ENCODE peak calls at places on chromosomes 16 and 17, in ten cellular contexts. One of them, this sample, is unnamed.

GRCh38 chr17:17525331-17525730 is 29.1 kb upstream of the RASD1 start:
- DNase-seq in AG08395: no peak
- DNase-seq in NCI-H510A treated with DMSO at 0.1 percent for 48 hours: no peak
- DNase-seq in Kasumi-1: no peak
- DNase-seq in kidney glomerular epithelial cell: no peak
- DNase-seq in T-helper 17 cell: no peak
- DNase-seq in fibroblast of gingiva: no peak
- DNase-seq in NCI-H774: no peak
- DNase-seq in heart right ventricle: no peak
- DNase-seq in stimulated activated CD4-positive, alpha-beta T cell treated with anti-CD3 and anti-CD28 coated beads, Interleukin-1b, Interleukin-23, amount 100 ng/mL, for 1 hour: no peak
- DNase-seq in this sample: no peak

GRCh38 chr16:49441366-49441780 is 67.8 kb downstream of the C16orf78 start:
- DNase-seq in NCI-H774: peak
- DNase-seq in Kasumi-1: no peak
- DNase-seq in NCI-H510A treated with DMSO at 0.1 percent for 48 hours: peak
- DNase-seq in stimulated activated CD4-positive, alpha-beta T cell treated with anti-CD3 and anti-CD28 coated beads, Interleukin-1b, Interleukin-23, amount 100 ng/mL, for 1 hour: peak
- DNase-seq in heart right ventricle: peak
- DNase-seq in kidney glomerular epithelial cell: no peak
- DNase-seq in fibroblast of gingiva: no peak
- DNase-seq in AG08395: no peak
- DNase-seq in T-helper 17 cell: no peak
- DNase-seq in this sample: no peak

GRCh38 chr16:27208081-27208692 is 4.9 kb downstream of the KDM8 start:
- DNase-seq in NCI-H774: no peak
- DNase-seq in AG08395: no peak
- DNase-seq in heart right ventricle: no peak
- DNase-seq in NCI-H510A treated with DMSO at 0.1 percent for 48 hours: no peak
- DNase-seq in stimulated activated CD4-positive, alpha-beta T cell treated with anti-CD3 and anti-CD28 coated beads, Interleukin-1b, Interleukin-23, amount 100 ng/mL, for 1 hour: no peak
- DNase-seq in fibroblast of gingiva: no peak
- DNase-seq in kidney glomerular epithelial cell: no peak
- DNase-seq in T-helper 17 cell: no peak
- DNase-seq in Kasumi-1: no peak
- DNase-seq in this sample: no peak

GRCh38 chr16:13926507-13926906 is 6.6 kb downstream of the ERCC4 start:
- DNase-seq in Kasumi-1: no peak
- DNase-seq in NCI-H774: no peak
- DNase-seq in stimulated activated CD4-positive, alpha-beta T cell treated with anti-CD3 and anti-CD28 coated beads, Interleukin-1b, Interleukin-23, amount 100 ng/mL, for 1 hour: no peak
- DNase-seq in AG08395: no peak
- DNase-seq in fibroblast of gingiva: no peak
- DNase-seq in NCI-H510A treated with DMSO at 0.1 percent for 48 hours: no peak
- DNase-seq in heart right ventricle: no peak
- DNase-seq in kidney glomerular epithelial cell: no peak
- DNase-seq in T-helper 17 cell: no peak
- DNase-seq in this sample: no peak

GRCh38 chr16:51971184-51971583 is 575.8 kb downstream of the TOX3 start:
- DNase-seq in T-helper 17 cell: no peak
- DNase-seq in NCI-H510A treated with DMSO at 0.1 percent for 48 hours: no peak
- DNase-seq in Kasumi-1: no peak
- DNase-seq in NCI-H774: no peak
- DNase-seq in stimulated activated CD4-positive, alpha-beta T cell treated with anti-CD3 and anti-CD28 coated beads, Interleukin-1b, Interleukin-23, amount 100 ng/mL, for 1 hour: no peak
- DNase-seq in fibroblast of gingiva: no peak
- DNase-seq in kidney glomerular epithelial cell: peak
- DNase-seq in heart right ventricle: no peak
- DNase-seq in AG08395: peak
- DNase-seq in this sample: peak

GRCh38 chr16:81467815-81468214 is 23.2 kb downstream of the CMIP start:
- DNase-seq in T-helper 17 cell: no peak
- DNase-seq in fibroblast of gingiva: no peak
- DNase-seq in AG08395: no peak
- DNase-seq in NCI-H774: no peak
- DNase-seq in heart right ventricle: no peak
- DNase-seq in stimulated activated CD4-positive, alpha-beta T cell treated with anti-CD3 and anti-CD28 coated beads, Interleukin-1b, Interleukin-23, amount 100 ng/mL, for 1 hour: no peak
- DNase-seq in Kasumi-1: no peak
- DNase-seq in NCI-H510A treated with DMSO at 0.1 percent for 48 hours: no peak
- DNase-seq in kidney glomerular epithelial cell: no peak
- DNase-seq in this sample: no peak

GRCh38 chr17:50668025-50668837 is 33.5 kb downstream of the ABCC3 start:
- DNase-seq in fibroblast of gingiva: no peak
- DNase-seq in AG08395: peak
- DNase-seq in NCI-H510A treated with DMSO at 0.1 percent for 48 hours: no peak
- DNase-seq in stimulated activated CD4-positive, alpha-beta T cell treated with anti-CD3 and anti-CD28 coated beads, Interleukin-1b, Interleukin-23, amount 100 ng/mL, for 1 hour: no peak
- DNase-seq in NCI-H774: no peak
- DNase-seq in T-helper 17 cell: no peak
- DNase-seq in kidney glomerular epithelial cell: peak
- DNase-seq in heart right ventricle: no peak
- DNase-seq in Kasumi-1: no peak
- DNase-seq in this sample: peak

GRCh38 chr17:34366051-34366450 is 3.0 kb upstream of the CCL1 start:
- DNase-seq in fibroblast of gingiva: no peak
- DNase-seq in NCI-H510A treated with DMSO at 0.1 percent for 48 hours: no peak
- DNase-seq in NCI-H774: no peak
- DNase-seq in T-helper 17 cell: no peak
- DNase-seq in Kasumi-1: no peak
- DNase-seq in heart right ventricle: no peak
- DNase-seq in kidney glomerular epithelial cell: no peak
- DNase-seq in stimulated activated CD4-positive, alpha-beta T cell treated with anti-CD3 and anti-CD28 coated beads, Interleukin-1b, Interleukin-23, amount 100 ng/mL, for 1 hour: no peak
- DNase-seq in AG08395: no peak
- DNase-seq in this sample: no peak

GRCh38 chr17:7177210-7177953 is 1.8 kb downstream of the ASGR1 start:
- DNase-seq in heart right ventricle: peak
- DNase-seq in NCI-H510A treated with DMSO at 0.1 percent for 48 hours: peak
- DNase-seq in stimulated activated CD4-positive, alpha-beta T cell treated with anti-CD3 and anti-CD28 coated beads, Interleukin-1b, Interleukin-23, amount 100 ng/mL, for 1 hour: peak
- DNase-seq in T-helper 17 cell: peak
- DNase-seq in Kasumi-1: peak
- DNase-seq in kidney glomerular epithelial cell: peak
- DNase-seq in AG08395: peak
- DNase-seq in fibroblast of gingiva: peak
- DNase-seq in NCI-H774: peak
- DNase-seq in this sample: peak

GRCh38 chr17:10292057-10292931 is 80.5 kb downstream of the MYH13 start:
- DNase-seq in fibroblast of gingiva: no peak
- DNase-seq in NCI-H510A treated with DMSO at 0.1 percent for 48 hours: no peak
- DNase-seq in kidney glomerular epithelial cell: no peak
- DNase-seq in Kasumi-1: no peak
- DNase-seq in stimulated activated CD4-positive, alpha-beta T cell treated with anti-CD3 and anti-CD28 coated beads, Interleukin-1b, Interleukin-23, amount 100 ng/mL, for 1 hour: no peak
- DNase-seq in AG08395: peak
- DNase-seq in T-helper 17 cell: no peak
- DNase-seq in heart right ventricle: peak
- DNase-seq in NCI-H774: no peak
- DNase-seq in this sample: peak

GRCh38 chr16:88287219-88287618 is 95.5 kb upstream of the ZNF469 start:
- DNase-seq in T-helper 17 cell: no peak
- DNase-seq in kidney glomerular epithelial cell: no peak
- DNase-seq in stimulated activated CD4-positive, alpha-beta T cell treated with anti-CD3 and anti-CD28 coated beads, Interleukin-1b, Interleukin-23, amount 100 ng/mL, for 1 hour: no peak
- DNase-seq in Kasumi-1: no peak
- DNase-seq in fibroblast of gingiva: no peak
- DNase-seq in NCI-H774: no peak
- DNase-seq in NCI-H510A treated with DMSO at 0.1 percent for 48 hours: no peak
- DNase-seq in heart right ventricle: no peak
- DNase-seq in AG08395: no peak
- DNase-seq in this sample: no peak

GRCh38 chr17:77282524-77283515 is 142.1 kb downstream of the SEC14L1 start:
- DNase-seq in NCI-H510A treated with DMSO at 0.1 percent for 48 hours: peak
- DNase-seq in fibroblast of gingiva: no peak
- DNase-seq in AG08395: no peak
- DNase-seq in heart right ventricle: no peak
- DNase-seq in T-helper 17 cell: no peak
- DNase-seq in kidney glomerular epithelial cell: peak
- DNase-seq in stimulated activated CD4-positive, alpha-beta T cell treated with anti-CD3 and anti-CD28 coated beads, Interleukin-1b, Interleukin-23, amount 100 ng/mL, for 1 hour: no peak
- DNase-seq in NCI-H774: no peak
- DNase-seq in Kasumi-1: no peak
- DNase-seq in this sample: peak

GRCh38 chr16:17357302-17358062 is 113.3 kb downstream of the XYLT1 start:
- DNase-seq in NCI-H774: no peak
- DNase-seq in fibroblast of gingiva: no peak
- DNase-seq in T-helper 17 cell: no peak
- DNase-seq in kidney glomerular epithelial cell: no peak
- DNase-seq in NCI-H510A treated with DMSO at 0.1 percent for 48 hours: no peak
- DNase-seq in AG08395: no peak
- DNase-seq in Kasumi-1: no peak
- DNase-seq in heart right ventricle: no peak
- DNase-seq in stimulated activated CD4-positive, alpha-beta T cell treated with anti-CD3 and anti-CD28 coated beads, Interleukin-1b, Interleukin-23, amount 100 ng/mL, for 1 hour: no peak
- DNase-seq in this sample: no peak

GRCh38 chr17:66383353-66383752 is 80.9 kb downstream of the PRKCA start:
- DNase-seq in Kasumi-1: no peak
- DNase-seq in AG08395: peak
- DNase-seq in NCI-H774: no peak
- DNase-seq in NCI-H510A treated with DMSO at 0.1 percent for 48 hours: no peak
- DNase-seq in fibroblast of gingiva: peak
- DNase-seq in stimulated activated CD4-positive, alpha-beta T cell treated with anti-CD3 and anti-CD28 coated beads, Interleukin-1b, Interleukin-23, amount 100 ng/mL, for 1 hour: no peak
- DNase-seq in T-helper 17 cell: no peak
- DNase-seq in heart right ventricle: no peak
- DNase-seq in kidney glomerular epithelial cell: no peak
- DNase-seq in this sample: peak

GRCh38 chr17:8742828-8743227 is 1.8 kb downstream of the CCDC42 start:
- DNase-seq in Kasumi-1: no peak
- DNase-seq in AG08395: no peak
- DNase-seq in stimulated activated CD4-positive, alpha-beta T cell treated with anti-CD3 and anti-CD28 coated beads, Interleukin-1b, Interleukin-23, amount 100 ng/mL, for 1 hour: no peak
- DNase-seq in T-helper 17 cell: no peak
- DNase-seq in heart right ventricle: no peak
- DNase-seq in fibroblast of gingiva: no peak
- DNase-seq in kidney glomerular epithelial cell: no peak
- DNase-seq in NCI-H774: no peak
- DNase-seq in NCI-H510A treated with DMSO at 0.1 percent for 48 hours: no peak
- DNase-seq in this sample: no peak

GRCh38 chr16:50719401-50720337 is 22.2 kb upstream of the CYLD start:
- DNase-seq in NCI-H510A treated with DMSO at 0.1 percent for 48 hours: no peak
- DNase-seq in fibroblast of gingiva: no peak
- DNase-seq in T-helper 17 cell: no peak
- DNase-seq in Kasumi-1: peak
- DNase-seq in NCI-H774: no peak
- DNase-seq in heart right ventricle: no peak
- DNase-seq in AG08395: no peak
- DNase-seq in kidney glomerular epithelial cell: no peak
- DNase-seq in stimulated activated CD4-positive, alpha-beta T cell treated with anti-CD3 and anti-CD28 coated beads, Interleukin-1b, Interleukin-23, amount 100 ng/mL, for 1 hour: no peak
- DNase-seq in this sample: no peak

GRCh38 chr17:2025622-2026309 is 632 bp upstream of the RTN4RL1 start:
- DNase-seq in Kasumi-1: peak
- DNase-seq in NCI-H774: no peak
- DNase-seq in fibroblast of gingiva: peak
- DNase-seq in NCI-H510A treated with DMSO at 0.1 percent for 48 hours: peak
- DNase-seq in kidney glomerular epithelial cell: no peak
- DNase-seq in AG08395: peak
- DNase-seq in T-helper 17 cell: no peak
- DNase-seq in stimulated activated CD4-positive, alpha-beta T cell treated with anti-CD3 and anti-CD28 coated beads, Interleukin-1b, Interleukin-23, amount 100 ng/mL, for 1 hour: no peak
- DNase-seq in heart right ventricle: peak
- DNase-seq in this sample: peak

GRCh38 chr16:53784312-53784711 is 80.4 kb downstream of the FTO start:
- DNase-seq in NCI-H774: no peak
- DNase-seq in fibroblast of gingiva: no peak
- DNase-seq in NCI-H510A treated with DMSO at 0.1 percent for 48 hours: no peak
- DNase-seq in heart right ventricle: no peak
- DNase-seq in Kasumi-1: no peak
- DNase-seq in AG08395: no peak
- DNase-seq in kidney glomerular epithelial cell: no peak
- DNase-seq in T-helper 17 cell: no peak
- DNase-seq in stimulated activated CD4-positive, alpha-beta T cell treated with anti-CD3 and anti-CD28 coated beads, Interleukin-1b, Interleukin-23, amount 100 ng/mL, for 1 hour: no peak
- DNase-seq in this sample: no peak

GRCh38 chr16:86828202-86828601 is 249.9 kb downstream of the FOXL1 start:
- DNase-seq in heart right ventricle: no peak
- DNase-seq in Kasumi-1: no peak
- DNase-seq in AG08395: no peak
- DNase-seq in T-helper 17 cell: no peak
- DNase-seq in kidney glomerular epithelial cell: no peak
- DNase-seq in NCI-H510A treated with DMSO at 0.1 percent for 48 hours: no peak
- DNase-seq in stimulated activated CD4-positive, alpha-beta T cell treated with anti-CD3 and anti-CD28 coated beads, Interleukin-1b, Interleukin-23, amount 100 ng/mL, for 1 hour: no peak
- DNase-seq in fibroblast of gingiva: no peak
- DNase-seq in NCI-H774: no peak
- DNase-seq in this sample: no peak

GRCh38 chr16:11059588-11059987 is 115.2 kb downstream of the CLEC16A start:
- DNase-seq in stimulated activated CD4-positive, alpha-beta T cell treated with anti-CD3 and anti-CD28 coated beads, Interleukin-1b, Interleukin-23, amount 100 ng/mL, for 1 hour: no peak
- DNase-seq in heart right ventricle: no peak
- DNase-seq in Kasumi-1: no peak
- DNase-seq in fibroblast of gingiva: no peak
- DNase-seq in kidney glomerular epithelial cell: no peak
- DNase-seq in NCI-H510A treated with DMSO at 0.1 percent for 48 hours: no peak
- DNase-seq in T-helper 17 cell: no peak
- DNase-seq in AG08395: no peak
- DNase-seq in NCI-H774: no peak
- DNase-seq in this sample: no peak

GRCh38 chr16:67525176-67525860 is 3.3 kb upstream of the RIPOR1 start:
- DNase-seq in kidney glomerular epithelial cell: no peak
- DNase-seq in fibroblast of gingiva: no peak
- DNase-seq in NCI-H510A treated with DMSO at 0.1 percent for 48 hours: no peak
- DNase-seq in stimulated activated CD4-positive, alpha-beta T cell treated with anti-CD3 and anti-CD28 coated beads, Interleukin-1b, Interleukin-23, amount 100 ng/mL, for 1 hour: no peak
- DNase-seq in NCI-H774: no peak
- DNase-seq in heart right ventricle: no peak
- DNase-seq in Kasumi-1: peak
- DNase-seq in T-helper 17 cell: no peak
- DNase-seq in AG08395: peak
- DNase-seq in this sample: peak

GRCh38 chr16:46789499-46790414 is 41.2 kb downstream of the C16orf87 start:
- DNase-seq in heart right ventricle: peak
- DNase-seq in Kasumi-1: peak
- DNase-seq in NCI-H774: peak
- DNase-seq in AG08395: peak
- DNase-seq in fibroblast of gingiva: peak
- DNase-seq in stimulated activated CD4-positive, alpha-beta T cell treated with anti-CD3 and anti-CD28 coated beads, Interleukin-1b, Interleukin-23, amount 100 ng/mL, for 1 hour: peak
- DNase-seq in T-helper 17 cell: peak
- DNase-seq in kidney glomerular epithelial cell: peak
- DNase-seq in NCI-H510A treated with DMSO at 0.1 percent for 48 hours: no peak
- DNase-seq in this sample: peak

GRCh38 chr16:56852968-56853367 is 12.0 kb upstream of the SLC12A3 start:
- DNase-seq in stimulated activated CD4-positive, alpha-beta T cell treated with anti-CD3 and anti-CD28 coated beads, Interleukin-1b, Interleukin-23, amount 100 ng/mL, for 1 hour: no peak
- DNase-seq in heart right ventricle: no peak
- DNase-seq in NCI-H510A treated with DMSO at 0.1 percent for 48 hours: no peak
- DNase-seq in kidney glomerular epithelial cell: no peak
- DNase-seq in AG08395: no peak
- DNase-seq in fibroblast of gingiva: no peak
- DNase-seq in Kasumi-1: no peak
- DNase-seq in T-helper 17 cell: no peak
- DNase-seq in NCI-H774: no peak
- DNase-seq in this sample: no peak

GRCh38 chr16:88638323-88639230 is at the start of gene IL17C:
- DNase-seq in heart right ventricle: no peak
- DNase-seq in Kasumi-1: no peak
- DNase-seq in T-helper 17 cell: no peak
- DNase-seq in fibroblast of gingiva: no peak
- DNase-seq in AG08395: no peak
- DNase-seq in NCI-H510A treated with DMSO at 0.1 percent for 48 hours: peak
- DNase-seq in stimulated activated CD4-positive, alpha-beta T cell treated with anti-CD3 and anti-CD28 coated beads, Interleukin-1b, Interleukin-23, amount 100 ng/mL, for 1 hour: no peak
- DNase-seq in kidney glomerular epithelial cell: no peak
- DNase-seq in NCI-H774: peak
- DNase-seq in this sample: no peak

GRCh38 chr16:89383095-89384003 is 107.0 kb downstream of the ANKRD11 start:
- DNase-seq in T-helper 17 cell: no peak
- DNase-seq in AG08395: no peak
- DNase-seq in kidney glomerular epithelial cell: no peak
- DNase-seq in NCI-H774: no peak
- DNase-seq in NCI-H510A treated with DMSO at 0.1 percent for 48 hours: peak
- DNase-seq in fibroblast of gingiva: no peak
- DNase-seq in heart right ventricle: peak
- DNase-seq in Kasumi-1: no peak
- DNase-seq in stimulated activated CD4-positive, alpha-beta T cell treated with anti-CD3 and anti-CD28 coated beads, Interleukin-1b, Interleukin-23, amount 100 ng/mL, for 1 hour: no peak
- DNase-seq in this sample: no peak

GRCh38 chr17:180380-181212 is 854 bp downstream of the DOC2B start:
- DNase-seq in kidney glomerular epithelial cell: no peak
- DNase-seq in NCI-H510A treated with DMSO at 0.1 percent for 48 hours: no peak
- DNase-seq in NCI-H774: no peak
- DNase-seq in Kasumi-1: no peak
- DNase-seq in AG08395: no peak
- DNase-seq in fibroblast of gingiva: no peak
- DNase-seq in T-helper 17 cell: no peak
- DNase-seq in heart right ventricle: no peak
- DNase-seq in stimulated activated CD4-positive, alpha-beta T cell treated with anti-CD3 and anti-CD28 coated beads, Interleukin-1b, Interleukin-23, amount 100 ng/mL, for 1 hour: no peak
- DNase-seq in this sample: no peak

GRCh38 chr16:10027553-10027952 is 154.7 kb downstream of the GRIN2A start:
- DNase-seq in Kasumi-1: no peak
- DNase-seq in NCI-H510A treated with DMSO at 0.1 percent for 48 hours: no peak
- DNase-seq in NCI-H774: no peak
- DNase-seq in heart right ventricle: no peak
- DNase-seq in stimulated activated CD4-positive, alpha-beta T cell treated with anti-CD3 and anti-CD28 coated beads, Interleukin-1b, Interleukin-23, amount 100 ng/mL, for 1 hour: no peak
- DNase-seq in kidney glomerular epithelial cell: no peak
- DNase-seq in AG08395: no peak
- DNase-seq in fibroblast of gingiva: no peak
- DNase-seq in T-helper 17 cell: no peak
- DNase-seq in this sample: no peak

GRCh38 chr17:79126139-79126538 is 51.5 kb downstream of the ENGASE start:
- DNase-seq in heart right ventricle: no peak
- DNase-seq in NCI-H510A treated with DMSO at 0.1 percent for 48 hours: no peak
- DNase-seq in T-helper 17 cell: no peak
- DNase-seq in Kasumi-1: peak
- DNase-seq in kidney glomerular epithelial cell: no peak
- DNase-seq in fibroblast of gingiva: no peak
- DNase-seq in stimulated activated CD4-positive, alpha-beta T cell treated with anti-CD3 and anti-CD28 coated beads, Interleukin-1b, Interleukin-23, amount 100 ng/mL, for 1 hour: no peak
- DNase-seq in AG08395: no peak
- DNase-seq in NCI-H774: no peak
- DNase-seq in this sample: no peak

This sample was measured in AG10803.